ENCODE peak calls at places on chromosomes 2 and 18, in six cellular contexts. One of them, this sample, is unnamed.

GRCh38 chr2:112622528-112622849 is 23.2 kb upstream of the SLC20A1 start:
- DNase-seq in endothelial cell of umbilical vein: no peak
- DNase-seq in H1: no peak
- DNase-seq in HepG2: no peak
- DNase-seq in WTC11: no peak
- DNase-seq in K562: no peak
- DNase-seq in this sample: no peak

GRCh38 chr2:106096446-106097369 is 97.4 kb downstream of the UXS1 start:
- DNase-seq in endothelial cell of umbilical vein: no peak
- DNase-seq in H1: no peak
- DNase-seq in HepG2: no peak
- DNase-seq in WTC11: no peak
- DNase-seq in K562: no peak
- DNase-seq in this sample: no peak

GRCh38 chr2:177131858-177132257 is 80.7 kb upstream of the HNRNPA3 start:
- DNase-seq in endothelial cell of umbilical vein: no peak
- DNase-seq in H1: no peak
- DNase-seq in HepG2: no peak
- DNase-seq in WTC11: no peak
- DNase-seq in K562: no peak
- DNase-seq in this sample: no peak

GRCh38 chr18:55097406-55098170 is 138.3 kb upstream of the CCDC68 start:
- DNase-seq in endothelial cell of umbilical vein: peak
- DNase-seq in H1: no peak
- DNase-seq in HepG2: no peak
- DNase-seq in WTC11: no peak
- DNase-seq in K562: peak
- DNase-seq in this sample: no peak

GRCh38 chr2:128376241-128377041 is 57.8 kb upstream of the HS6ST1 start:
- DNase-seq in endothelial cell of umbilical vein: no peak
- DNase-seq in H1: no peak
- DNase-seq in HepG2: no peak
- DNase-seq in WTC11: peak
- DNase-seq in K562: no peak
- DNase-seq in this sample: no peak

GRCh38 chr2:98240796-98241398 is 105.4 kb upstream of the CNGA3 start:
- DNase-seq in endothelial cell of umbilical vein: no peak
- DNase-seq in H1: no peak
- DNase-seq in HepG2: no peak
- DNase-seq in WTC11: no peak
- DNase-seq in K562: no peak
- DNase-seq in this sample: no peak

GRCh38 chr2:210955591-210955990 is 399.2 kb downstream of the CPS1 start:
- DNase-seq in endothelial cell of umbilical vein: peak
- DNase-seq in H1: no peak
- DNase-seq in HepG2: peak
- DNase-seq in WTC11: no peak
- DNase-seq in K562: no peak
- DNase-seq in this sample: peak

GRCh38 chr18:34707670-34708069 is 2.4 kb upstream of the DTNA start:
- DNase-seq in endothelial cell of umbilical vein: peak
- DNase-seq in H1: no peak
- DNase-seq in HepG2: no peak
- DNase-seq in WTC11: no peak
- DNase-seq in K562: no peak
- DNase-seq in this sample: peak

GRCh38 chr2:109532728-109533076 is 81.1 kb downstream of the SEPTIN10 start:
- DNase-seq in endothelial cell of umbilical vein: no peak
- DNase-seq in H1: no peak
- DNase-seq in HepG2: no peak
- DNase-seq in WTC11: no peak
- DNase-seq in K562: no peak
- DNase-seq in this sample: no peak

GRCh38 chr2:226644342-226644957 is 155.2 kb downstream of the IRS1 start:
- DNase-seq in endothelial cell of umbilical vein: no peak
- DNase-seq in H1: no peak
- DNase-seq in HepG2: no peak
- DNase-seq in WTC11: no peak
- DNase-seq in K562: no peak
- DNase-seq in this sample: no peak

GRCh38 chr18:21141678-21142422 is 30.2 kb upstream of the ROCK1 start:
- DNase-seq in endothelial cell of umbilical vein: no peak
- DNase-seq in H1: no peak
- DNase-seq in HepG2: no peak
- DNase-seq in WTC11: no peak
- DNase-seq in K562: no peak
- DNase-seq in this sample: no peak

GRCh38 chr2:15790326-15790725 is 150.0 kb upstream of the MYCN start:
- DNase-seq in endothelial cell of umbilical vein: no peak
- DNase-seq in H1: no peak
- DNase-seq in HepG2: no peak
- DNase-seq in WTC11: no peak
- DNase-seq in K562: no peak
- DNase-seq in this sample: no peak

GRCh38 chr2:188475945-188476344 is 184.3 kb downstream of the GULP1 start:
- DNase-seq in endothelial cell of umbilical vein: no peak
- DNase-seq in H1: no peak
- DNase-seq in HepG2: no peak
- DNase-seq in WTC11: no peak
- DNase-seq in K562: no peak
- DNase-seq in this sample: no peak

GRCh38 chr2:232482301-232483238 is 5.1 kb downstream of the ECEL1 start:
- DNase-seq in endothelial cell of umbilical vein: no peak
- DNase-seq in H1: no peak
- DNase-seq in HepG2: no peak
- DNase-seq in WTC11: peak
- DNase-seq in K562: no peak
- DNase-seq in this sample: no peak

GRCh38 chr18:63591725-63592124 is 4.6 kb downstream of the SERPINB13 start:
- DNase-seq in endothelial cell of umbilical vein: no peak
- DNase-seq in H1: no peak
- DNase-seq in HepG2: no peak
- DNase-seq in WTC11: no peak
- DNase-seq in K562: no peak
- DNase-seq in this sample: no peak

GRCh38 chr2:218879881-218880748 is 537 bp upstream of the WNT10A start:
- DNase-seq in endothelial cell of umbilical vein: no peak
- DNase-seq in H1: no peak
- DNase-seq in HepG2: no peak
- DNase-seq in WTC11: peak
- DNase-seq in K562: no peak
- DNase-seq in this sample: no peak

GRCh38 chr2:119008108-119008507 is 66.1 kb downstream of the MARCO start:
- DNase-seq in endothelial cell of umbilical vein: no peak
- DNase-seq in H1: no peak
- DNase-seq in HepG2: peak
- DNase-seq in WTC11: no peak
- DNase-seq in K562: peak
- DNase-seq in this sample: peak

GRCh38 chr2:171482877-171483276 is 39.4 kb upstream of the CYBRD1 start:
- DNase-seq in endothelial cell of umbilical vein: no peak
- DNase-seq in H1: peak
- DNase-seq in HepG2: no peak
- DNase-seq in WTC11: no peak
- DNase-seq in K562: no peak
- DNase-seq in this sample: no peak

GRCh38 chr2:205612661-205613060 is 69.6 kb upstream of the NRP2 start:
- DNase-seq in endothelial cell of umbilical vein: no peak
- DNase-seq in H1: no peak
- DNase-seq in HepG2: no peak
- DNase-seq in WTC11: no peak
- DNase-seq in K562: peak
- DNase-seq in this sample: no peak

GRCh38 chr2:156399950-156400703 is 36.1 kb upstream of the GPD2 start:
- DNase-seq in endothelial cell of umbilical vein: no peak
- DNase-seq in H1: peak
- DNase-seq in HepG2: peak
- DNase-seq in WTC11: peak
- DNase-seq in K562: peak
- DNase-seq in this sample: peak

GRCh38 chr2:98172951-98173350 is 86.0 kb downstream of the VWA3B start:
- DNase-seq in endothelial cell of umbilical vein: no peak
- DNase-seq in H1: no peak
- DNase-seq in HepG2: no peak
- DNase-seq in WTC11: no peak
- DNase-seq in K562: no peak
- DNase-seq in this sample: no peak

GRCh38 chr2:96574364-96574763 is 37.8 kb downstream of the ARID5A start:
- DNase-seq in endothelial cell of umbilical vein: no peak
- DNase-seq in H1: no peak
- DNase-seq in HepG2: no peak
- DNase-seq in WTC11: no peak
- DNase-seq in K562: no peak
- DNase-seq in this sample: no peak

GRCh38 chr2:202064206-202064880 is 8.7 kb upstream of the KIAA2012 start:
- DNase-seq in endothelial cell of umbilical vein: no peak
- DNase-seq in H1: no peak
- DNase-seq in HepG2: no peak
- DNase-seq in WTC11: no peak
- DNase-seq in K562: no peak
- DNase-seq in this sample: no peak

GRCh38 chr18:10023853-10024638 is 110.2 kb downstream of the VAPA start:
- DNase-seq in endothelial cell of umbilical vein: no peak
- DNase-seq in H1: no peak
- DNase-seq in HepG2: no peak
- DNase-seq in WTC11: no peak
- DNase-seq in K562: no peak
- DNase-seq in this sample: no peak

GRCh38 chr18:55314615-55315237 is 273.3 kb downstream of the TCF4 start:
- DNase-seq in endothelial cell of umbilical vein: no peak
- DNase-seq in H1: no peak
- DNase-seq in HepG2: no peak
- DNase-seq in WTC11: no peak
- DNase-seq in K562: no peak
- DNase-seq in this sample: no peak

GRCh38 chr2:76572981-76573380 is 862.3 kb upstream of the GCFC2 start:
- DNase-seq in endothelial cell of umbilical vein: no peak
- DNase-seq in H1: no peak
- DNase-seq in HepG2: no peak
- DNase-seq in WTC11: no peak
- DNase-seq in K562: no peak
- DNase-seq in this sample: no peak
- TF ChIP-seq JUN in endothelial cell of umbilical vein: no peak
- TF ChIP-seq JUN in H1: no peak
- TF ChIP-seq JUN in HepG2: no peak
- TF ChIP-seq JUN in WTC11: no peak
- TF ChIP-seq JUN in K562: no peak
- TF ChIP-seq JUN in this sample: no peak

GRCh38 chr2:20187331-20187730 is 37.6 kb downstream of the SDC1 start:
- DNase-seq in endothelial cell of umbilical vein: no peak
- DNase-seq in H1: no peak
- DNase-seq in HepG2: no peak
- DNase-seq in WTC11: no peak
- DNase-seq in K562: no peak
- DNase-seq in this sample: no peak

GRCh38 chr2:20186855-20187187 is 38.1 kb downstream of the SDC1 start:
- DNase-seq in endothelial cell of umbilical vein: no peak
- DNase-seq in H1: no peak
- DNase-seq in HepG2: no peak
- DNase-seq in WTC11: no peak
- DNase-seq in K562: no peak
- DNase-seq in this sample: no peak

GRCh38 chr2:20186078-20186854 is 38.7 kb downstream of the SDC1 start:
- DNase-seq in endothelial cell of umbilical vein: no peak
- DNase-seq in H1: no peak
- DNase-seq in HepG2: peak
- DNase-seq in WTC11: no peak
- DNase-seq in K562: peak
- DNase-seq in this sample: peak

GRCh38 chr2:20184067-20184938 is 40.6 kb downstream of the SDC1 start:
- DNase-seq in endothelial cell of umbilical vein: no peak
- DNase-seq in H1: no peak
- DNase-seq in HepG2: peak
- DNase-seq in WTC11: no peak
- DNase-seq in K562: no peak
- DNase-seq in this sample: peak

GRCh38 chr2:20185176-20186022 is 39.5 kb downstream of the SDC1 start:
- DNase-seq in endothelial cell of umbilical vein: peak
- DNase-seq in H1: no peak
- DNase-seq in HepG2: no peak
- DNase-seq in WTC11: no peak
- DNase-seq in K562: no peak
- DNase-seq in this sample: peak
- TF ChIP-seq JUN in endothelial cell of umbilical vein: no peak
- TF ChIP-seq JUN in H1: no peak
- TF ChIP-seq JUN in HepG2: no peak
- TF ChIP-seq JUN in WTC11: no peak
- TF ChIP-seq JUN in K562: no peak
- TF ChIP-seq JUN in this sample: no peak

GRCh38 chr2:236825989-236826510 is 256.4 kb downstream of the ACKR3 start:
- DNase-seq in endothelial cell of umbilical vein: no peak
- DNase-seq in H1: no peak
- DNase-seq in HepG2: no peak
- DNase-seq in WTC11: no peak
- DNase-seq in K562: no peak
- DNase-seq in this sample: no peak

GRCh38 chr2:236824836-236825235 is 255.2 kb downstream of the ACKR3 start:
- DNase-seq in endothelial cell of umbilical vein: peak
- DNase-seq in H1: no peak
- DNase-seq in HepG2: no peak
- DNase-seq in WTC11: no peak
- DNase-seq in K562: no peak
- DNase-seq in this sample: no peak

GRCh38 chr2:236828002-236828401 is 257.7 kb upstream of the COPS8 start:
- DNase-seq in endothelial cell of umbilical vein: peak
- DNase-seq in H1: no peak
- DNase-seq in HepG2: no peak
- DNase-seq in WTC11: no peak
- DNase-seq in K562: no peak
- DNase-seq in this sample: no peak

GRCh38 chr2:236828820-236829219 is 256.9 kb upstream of the COPS8 start:
- DNase-seq in endothelial cell of umbilical vein: peak
- DNase-seq in H1: no peak
- DNase-seq in HepG2: peak
- DNase-seq in WTC11: no peak
- DNase-seq in K562: no peak
- DNase-seq in this sample: no peak

DNA sequence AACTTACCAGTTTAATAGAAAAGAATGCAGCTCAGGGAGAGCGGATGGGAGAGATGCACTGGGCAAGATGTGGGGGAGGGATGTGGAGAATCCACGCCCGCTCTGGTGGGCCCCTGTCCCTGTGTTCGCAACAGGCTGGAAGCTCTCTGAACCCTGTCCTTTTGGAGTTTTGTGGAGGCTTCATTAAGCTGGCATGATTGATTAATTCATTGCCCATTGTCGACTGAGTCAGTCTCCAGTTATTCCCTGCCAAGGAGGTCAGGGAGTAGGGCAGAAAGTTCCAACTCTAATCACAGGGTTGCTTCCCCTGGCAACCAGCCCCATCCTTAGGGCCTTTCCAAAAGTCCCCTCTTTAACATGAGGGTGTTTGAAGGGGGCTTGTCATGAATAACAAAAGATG is 257.1 kb downstream of the ACKR3 start:
- DNase-seq in endothelial cell of umbilical vein: peak
- DNase-seq in H1: no peak
- DNase-seq in HepG2: no peak
- DNase-seq in WTC11: no peak
- DNase-seq in K562: no peak
- DNase-seq in this sample: no peak
- TF ChIP-seq JUN in endothelial cell of umbilical vein: no peak
- TF ChIP-seq JUN in H1: no peak
- TF ChIP-seq JUN in HepG2: no peak
- TF ChIP-seq JUN in WTC11: no peak
- TF ChIP-seq JUN in K562: no peak
- TF ChIP-seq JUN in this sample: no peak

GRCh38 chr2:143686585-143687164 is 557.5 kb downstream of the ARHGAP15 start:
- DNase-seq in endothelial cell of umbilical vein: peak
- DNase-seq in H1: no peak
- DNase-seq in HepG2: peak
- DNase-seq in WTC11: no peak
- DNase-seq in K562: peak
- DNase-seq in this sample: peak
- TF ChIP-seq JUN in endothelial cell of umbilical vein: no peak
- TF ChIP-seq JUN in H1: no peak
- TF ChIP-seq JUN in HepG2: no peak
- TF ChIP-seq JUN in WTC11: no peak
- TF ChIP-seq JUN in K562: no peak
- TF ChIP-seq JUN in this sample: no peak